ENCODE peak calls at places on chromosome X, in nine cellular contexts. J is endothelial cell, X is tibial nerve, C is osteocyte, Z is coronary artery, B is transverse colon, E is vagina, Y is epithelial cell of esophagus, M is lower lobe of right lung. K is an unnamed sample.

GRCh38 chrX:37420756-37421155 is 71.6 kb downstream of the PRRG1 start:
- DNase-seq in J (no peak), X (no peak), C (no peak), Z (no peak), B (no peak), E (no peak), Y (no peak), M (no peak), K (no peak)

GRCh38 chrX:18129694-18130093 is 91.0 kb downstream of the BEND2 start:
- DNase-seq in J (no peak), X (no peak), C (no peak), Z (no peak), B (no peak), E (no peak), Y (no peak), M (no peak), K (no peak)

GRCh38 chrX:45601052-45601451 is 400.4 kb upstream of the DIPK2B start:
- DNase-seq in J (no peak), X (no peak), C (no peak), Z (no peak), B (no peak), E (no peak), Y (no peak), M (no peak), K (no peak)

GRCh38 chrX:18871161-18871880 is 112.6 kb downstream of the PHKA2 start:
- DNase-seq in J (no peak), X (no peak), C (no peak), Z (no peak), B (no peak), E (no peak), Y (no peak), M (no peak), K (no peak)

GRCh38 chrX:110241816-110242215 is 76.1 kb downstream of the AMMECR1 start:
- DNase-seq in J (no peak), X (no peak), C (no peak), Z (no peak), B (peak), E (no peak), Y (peak), M (no peak), K (no peak)

GRCh38 chrX:136667446-136668168 is 19.6 kb downstream of the CD40LG start:
- DNase-seq in J (no peak), X (no peak), C (no peak), Z (no peak), B (no peak), E (no peak), Y (no peak), M (no peak), K (no peak)

GRCh38 chrX:19865567-19866363 is 21.6 kb downstream of the SH3KBP1 start:
- DNase-seq in J (no peak), X (no peak), C (no peak), Z (no peak), B (no peak), E (no peak), Y (no peak), M (no peak), K (no peak)

GRCh38 chrX:153732406-153732805 is 7.8 kb downstream of the ABCD1 start:
- DNase-seq in J (no peak), X (no peak), C (no peak), Z (no peak), B (no peak), E (no peak), Y (peak), M (no peak), K (no peak)

GRCh38 chrX:37425370-37425769 is 76.2 kb downstream of the PRRG1 start:
- DNase-seq in J (no peak), X (no peak), C (no peak), Z (no peak), B (no peak), E (no peak), Y (peak), M (no peak), K (no peak)

GRCh38 chrX:11371106-11371505 is 77.9 kb downstream of the AMELX start:
- DNase-seq in J (no peak), X (no peak), C (no peak), Z (no peak), B (no peak), E (no peak), Y (no peak), M (no peak), K (no peak)

GRCh38 chrX:17464196-17464595 is 89.2 kb downstream of the NHS start:
- DNase-seq in J (no peak), X (no peak), C (no peak), Z (no peak), B (no peak), E (no peak), Y (peak), M (no peak), K (no peak)

GRCh38 chrX:79524642-79525041 is 157.5 kb upstream of the ITM2A start:
- DNase-seq in J (peak), X (no peak), C (no peak), Z (no peak), B (no peak), E (no peak), Y (peak), M (no peak), K (no peak)

GRCh38 chrX:118534716-118535493 is 39.3 kb downstream of the DOCK11 start:
- DNase-seq in J (no peak), X (no peak), C (no peak), Z (no peak), B (no peak), E (no peak), Y (no peak), M (no peak), K (no peak)

GRCh38 chrX:418927-419729 is 32.4 kb upstream of the PPP2R3B start:
- DNase-seq in J (no peak), X (no peak), C (no peak), Z (no peak), B (no peak), E (no peak), Y (no peak), M (peak), K (no peak)

GRCh38 chrX:135974279-135974856 is 580 bp upstream of the MMGT1 start:
- DNase-seq in J (no peak), X (peak), C (no peak), Z (peak), B (peak), E (no peak), Y (peak), M (peak), K (peak)

GRCh38 chrX:153909024-153909979 is 4.8 kb downstream of the AVPR2 start:
- DNase-seq in J (no peak), X (no peak), C (no peak), Z (no peak), B (no peak), E (no peak), Y (no peak), M (no peak), K (peak)

GRCh38 chrX:139803224-139803623 is 95.3 kb upstream of the MCF2 start:
- DNase-seq in J (no peak), X (no peak), C (no peak), Z (no peak), B (no peak), E (no peak), Y (peak), M (no peak), K (no peak)

GRCh38 chrX:40247848-40248622 is 150.3 kb upstream of the BCOR start:
- DNase-seq in J (no peak), X (no peak), C (no peak), Z (no peak), B (no peak), E (no peak), Y (no peak), M (no peak), K (no peak)

GRCh38 chrX:9530848-9531274 is 66.0 kb downstream of the TBL1X start:
- DNase-seq in J (peak), X (peak), C (no peak), Z (peak), B (peak), E (no peak), Y (peak), M (peak), K (peak)

GRCh38 chrX:151181088-151181487 is 4.7 kb downstream of the GPR50 start:
- DNase-seq in J (no peak), X (no peak), C (no peak), Z (no peak), B (no peak), E (no peak), Y (no peak), M (no peak), K (no peak)

GRCh38 chrX:151184705-151185104 is 8.3 kb downstream of the GPR50 start:
- DNase-seq in J (no peak), X (no peak), C (no peak), Z (no peak), B (no peak), E (no peak), Y (no peak), M (no peak), K (no peak)

GRCh38 chrX:151183912-151184565 is 7.7 kb downstream of the GPR50 start:
- DNase-seq in J (no peak), X (no peak), C (no peak), Z (no peak), B (no peak), E (no peak), Y (no peak), M (no peak), K (no peak)

GRCh38 chrX:151180400-151180799 is 4.0 kb downstream of the GPR50 start:
- DNase-seq in J (no peak), X (no peak), C (no peak), Z (no peak), B (no peak), E (no peak), Y (no peak), M (no peak), K (no peak)

DNA sequence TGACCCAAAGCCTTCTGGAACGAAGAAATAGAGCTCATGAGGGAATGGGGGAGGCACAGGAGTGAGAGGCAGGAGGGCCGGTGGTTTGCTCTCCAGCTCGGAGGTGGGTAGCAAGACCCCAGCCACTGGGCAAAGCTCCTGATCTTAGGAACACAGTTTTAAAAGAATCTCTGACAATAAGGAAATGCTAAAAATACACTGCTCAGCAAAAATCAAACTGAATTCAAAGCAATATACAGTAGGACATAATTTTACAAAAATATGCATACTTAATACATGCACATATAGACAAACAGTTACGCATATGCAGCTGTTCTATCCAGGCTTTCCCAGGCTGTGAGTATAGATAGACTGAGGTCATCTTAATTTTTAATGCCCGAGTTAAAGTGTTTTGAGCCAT is 6.8 kb downstream of the GPR50 start:
- DNase-seq in J (no peak), X (no peak), C (no peak), Z (no peak), B (no peak), E (no peak), Y (no peak), M (no peak), K (no peak)
- TF ChIP-seq CTCF in J (no peak), X (no peak), C (no peak), Z (no peak), B (no peak), E (no peak), Y (no peak), M (no peak), K (no peak)

DNA sequence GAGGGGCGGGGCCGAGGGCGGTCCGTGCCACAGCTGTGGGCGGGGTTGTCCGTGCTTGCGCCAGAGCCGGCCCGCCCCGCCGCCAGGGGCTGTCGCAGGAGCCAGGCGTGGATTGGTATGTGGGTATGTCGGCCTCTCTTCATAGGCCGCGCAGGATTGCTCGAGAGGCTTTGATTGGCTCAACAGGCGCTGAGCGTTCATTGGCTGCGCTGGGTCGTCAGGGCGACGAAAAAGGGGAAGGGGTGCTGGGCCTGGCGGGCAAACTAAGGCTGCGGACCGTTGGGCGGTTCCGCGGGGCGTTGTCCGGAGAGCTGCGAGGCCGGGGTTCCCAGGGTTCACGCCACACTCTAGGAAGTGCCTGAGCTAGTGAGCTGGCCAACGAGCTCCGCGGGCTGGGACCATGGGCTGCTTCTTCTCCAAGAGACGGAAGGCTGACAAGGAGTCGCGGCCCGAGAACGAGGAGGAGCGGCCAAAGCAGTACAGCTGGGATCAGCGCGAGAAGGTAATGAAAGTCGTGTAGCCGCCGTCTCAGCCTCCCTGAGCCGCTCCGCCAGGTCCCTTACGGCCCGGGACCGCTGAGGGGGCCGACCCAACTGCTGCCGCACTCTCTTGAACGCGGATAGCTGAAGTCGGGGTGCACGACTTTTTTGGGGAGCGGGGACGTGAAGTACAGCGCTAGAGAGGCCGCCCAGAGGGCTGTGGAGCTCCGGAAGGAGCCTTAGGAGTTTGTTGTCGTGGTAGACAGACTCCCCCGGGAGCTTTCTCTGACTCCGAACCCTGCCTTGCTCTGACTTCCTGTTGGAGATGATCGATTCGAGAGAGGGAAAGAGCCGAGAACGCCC is at the start of gene RP2:
- DNase-seq in J (peak), X (peak), C (peak), Z (peak), B (peak), E (peak), Y (peak), M (peak), K (peak)
- TF ChIP-seq CTCF in J (no peak), X (no peak), C (no peak), Z (no peak), B (peak), E (no peak), Y (no peak), M (peak), K (no peak)

GRCh38 chrX:123348468-123348867 is 164.4 kb downstream of the GRIA3 start:
- DNase-seq in J (no peak), X (no peak), C (no peak), Z (no peak), B (no peak), E (no peak), Y (no peak), M (no peak), K (no peak)
- TF ChIP-seq CTCF in J (no peak), X (no peak), C (no peak), Z (no peak), B (no peak), E (no peak), Y (no peak), M (no peak), K (no peak)

DNA sequence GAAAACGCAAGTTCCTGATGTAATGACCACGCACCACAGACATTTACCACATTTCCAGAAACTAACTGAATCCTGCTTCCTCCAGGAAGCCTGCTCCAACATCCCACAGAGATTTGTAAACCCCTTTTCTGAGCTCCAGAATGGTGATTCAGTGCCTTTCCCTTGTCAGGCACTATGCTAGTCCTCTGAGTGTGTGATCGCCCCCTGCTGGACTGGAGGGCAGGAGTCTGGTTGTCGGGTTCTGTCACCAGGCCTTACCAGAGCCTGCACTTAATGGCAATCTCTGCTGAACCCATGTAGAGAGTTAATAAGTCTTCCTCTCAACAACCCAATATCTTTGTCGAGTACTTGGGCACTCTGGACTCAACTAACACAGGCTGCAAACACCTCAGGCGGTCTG is 14.5 kb upstream of the KDM5C start:
- DNase-seq in J (peak), X (no peak), C (no peak), Z (no peak), B (no peak), E (no peak), Y (no peak), M (no peak), K (peak)
- TF ChIP-seq CTCF in J (no peak), X (no peak), C (no peak), Z (no peak), B (no peak), E (no peak), Y (no peak), M (no peak), K (peak)

GRCh38 chrX:103158317-103158621 is 56.6 kb upstream of the BEX4 start:
- DNase-seq in J (no peak), X (no peak), C (no peak), Z (no peak), B (no peak), E (no peak), Y (no peak), M (no peak), K (no peak)
- TF ChIP-seq CTCF in J (no peak), X (no peak), C (no peak), Z (no peak), B (no peak), E (no peak), Y (no peak), M (no peak), K (no peak)

DNA sequence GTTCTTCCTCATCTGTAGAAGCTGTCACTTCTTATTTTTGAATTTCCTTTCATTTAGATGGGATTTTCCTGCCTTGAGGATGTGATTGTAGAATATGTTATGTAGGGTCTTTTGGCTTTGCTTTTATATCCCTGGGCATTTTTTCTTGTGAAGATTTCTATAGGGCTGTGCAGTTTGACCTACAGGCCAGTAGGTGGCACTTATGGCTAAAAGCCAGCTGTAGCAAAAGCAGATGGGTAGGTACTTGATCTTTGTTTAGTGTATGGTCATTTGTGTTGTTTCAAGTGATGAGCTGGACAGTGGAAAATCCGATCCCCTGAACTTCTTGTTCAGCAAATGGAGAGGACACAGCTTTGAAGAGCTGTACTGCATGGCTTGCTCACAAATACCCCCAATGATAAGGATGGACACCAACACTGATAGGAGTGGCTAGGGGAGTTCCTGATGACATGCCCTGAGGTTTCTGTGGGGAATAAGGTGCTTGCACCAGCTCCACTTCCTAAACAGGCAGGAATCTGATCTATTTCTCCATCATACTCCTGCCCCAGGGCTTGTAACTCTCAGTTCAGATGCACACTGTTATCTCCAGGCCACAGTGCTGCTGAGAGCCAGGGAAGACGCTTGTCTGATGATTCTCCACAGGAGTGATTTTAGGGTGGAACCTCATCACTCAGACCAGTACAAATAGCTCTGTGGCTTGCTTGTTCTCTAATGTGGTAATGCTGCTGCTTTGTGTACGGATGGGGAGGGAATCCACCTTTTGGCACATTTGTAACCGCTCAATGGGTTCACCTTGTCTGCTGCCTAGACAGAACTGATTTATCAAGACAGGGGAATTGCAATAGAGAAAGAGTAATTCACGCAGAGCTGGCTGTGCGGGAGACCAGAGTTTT is 417.1 kb upstream of the MAGEB16 start:
- DNase-seq in J (no peak), X (no peak), C (no peak), Z (no peak), B (no peak), E (no peak), Y (peak), M (no peak), K (no peak)
- TF ChIP-seq CTCF in J (peak), X (peak), C (peak), Z (no peak), B (peak), E (no peak), Y (peak), M (peak), K (no peak)

GRCh38 chrX:130672214-130672613 is 230.8 kb downstream of the ENOX2 start:
- DNase-seq in J (no peak), X (no peak), C (no peak), Z (no peak), B (no peak), E (no peak), Y (no peak), M (no peak), K (no peak)
- TF ChIP-seq CTCF in J (no peak), X (no peak), C (no peak), Z (no peak), B (no peak), E (no peak), Y (no peak), M (no peak), K (no peak)

DNA sequence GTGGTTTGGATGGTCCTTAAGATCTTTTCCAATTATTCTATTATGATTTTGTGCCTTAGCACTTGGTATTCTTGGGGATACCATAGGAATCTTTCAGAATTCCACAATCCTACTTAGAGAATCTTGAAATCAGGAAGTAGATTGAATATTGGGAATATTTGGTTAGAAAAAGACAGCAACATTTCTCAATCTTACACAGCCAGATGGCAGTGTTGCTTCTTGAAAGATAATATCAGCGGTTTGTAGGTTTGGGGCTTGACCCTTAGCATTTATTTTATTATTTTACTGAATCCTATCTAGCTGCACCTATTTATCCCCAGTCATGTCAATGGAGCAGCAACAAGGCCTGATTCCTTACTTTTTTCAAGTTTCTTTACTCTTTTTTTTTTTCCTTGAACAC is 28.6 kb downstream of the MAGEB1 start:
- DNase-seq in J (no peak), X (no peak), C (no peak), Z (no peak), B (no peak), E (no peak), Y (peak), M (no peak), K (no peak)
- TF ChIP-seq CTCF in J (no peak), X (no peak), C (peak), Z (no peak), B (no peak), E (no peak), Y (peak), M (no peak), K (no peak)

K was measured in activated CD8-positive, alpha-beta T cell treated with anti-CD3 and anti-CD28 coated beads for 36 hours.